ENCODE peak calls at places on chromosome 9, in six cellular contexts. Y is WERI-Rb-1; V is CD4-positive, alpha-beta T cell; A is effector memory CD4-positive, alpha-beta T cell; D is CD4-positive, CD25-positive, alpha-beta regulatory T cell; O is stomach. H is an unnamed sample.

GRCh38 chr9:86046080-86046636 is 53.2 kb downstream of the GOLM1 start:
- DNase-seq in A (no peak), Y (no peak), V (no peak), O (no peak), D (no peak), H (no peak)

GRCh38 chr9:88173378-88173999 is 35.2 kb upstream of the SPATA31C2 start:
- DNase-seq in A (peak; percentile 8), D (peak; percentile 27), V (peak; percentile 41), Y (peak; percentile 76), O (no peak), H (no peak)

GRCh38 chr9:130172161-130172857 is at the start of gene NCS1:
- DNase-seq in V (peak; percentile 35), Y (peak; percentile 90), O (peak; percentile 76), D (no peak), A (no peak), H (peak; percentile 27)

GRCh38 chr9:107929439-107929838 is 439.9 kb upstream of the KLF4 start:
- DNase-seq in V (no peak), O (peak; percentile 79), D (no peak), Y (no peak), A (no peak), H (no peak)

GRCh38 chr9:137715321-137715720 is 96.5 kb downstream of the EHMT1 start:
- DNase-seq in Y (no peak), D (no peak), V (no peak), O (no peak), A (no peak), H (no peak)

GRCh38 chr9:92486371-92486770 is 4.1 kb upstream of the ASPN start:
- DNase-seq in V (no peak), O (no peak), A (no peak), D (no peak), Y (no peak), H (no peak)

GRCh38 chr9:127805620-127806019 is 2.9 kb downstream of the FPGS start:
- DNase-seq in O (no peak), Y (peak; percentile 86), D (no peak), V (no peak), A (no peak), H (no peak)

GRCh38 chr9:131469369-131469768 is 33.3 kb upstream of the POMT1 start:
- DNase-seq in V (no peak), D (no peak), O (no peak), Y (no peak), A (no peak), H (no peak)

GRCh38 chr9:130780865-130781504 is 54.1 kb upstream of the ABL1 start:
- DNase-seq in O (no peak), A (no peak), D (no peak), Y (no peak), V (no peak), H (no peak)

GRCh38 chr9:36163049-36163839 is 5.9 kb upstream of the CCIN start:
- DNase-seq in D (no peak), A (no peak), V (no peak), Y (peak; percentile 15), O (no peak), H (no peak)

GRCh38 chr9:111691686-111692329 is 30.4 kb downstream of the GNG10 start:
- DNase-seq in O (no peak), D (peak; percentile 12), Y (no peak), A (no peak), V (no peak), H (no peak)

GRCh38 chr9:126155756-126156664 is 170.6 kb upstream of the MVB12B start:
- DNase-seq in Y (no peak), O (peak; percentile 17), A (no peak), D (no peak), V (no peak), H (no peak)

GRCh38 chr9:14766299-14766698 is 43.8 kb upstream of the CER1 start:
- DNase-seq in A (no peak), Y (no peak), V (no peak), O (no peak), D (no peak), H (no peak)

GRCh38 chr9:35749515-35750255 is 598 bp downstream of the RGP1 start:
- DNase-seq in Y (peak; percentile 52), V (peak; percentile 38), A (peak; percentile 29), O (peak; percentile 62), D (peak; percentile 51), H (peak; percentile 19)

GRCh38 chr9:114011313-114011712 is 66.8 kb downstream of the AMBP start:
- DNase-seq in D (no peak), Y (peak; percentile 3), V (no peak), A (no peak), O (no peak), H (no peak)

GRCh38 chr9:12363439-12363838 is 329.7 kb upstream of the TYRP1 start:
- DNase-seq in V (no peak), A (no peak), Y (no peak), D (no peak), O (no peak), H (no peak)

GRCh38 chr9:90795879-90796317 is 5.7 kb upstream of the SYK start:
- DNase-seq in A (no peak), O (no peak), V (no peak), Y (no peak), D (no peak), H (no peak)

GRCh38 chr9:105187781-105188180 is 56.7 kb upstream of the SLC44A1 start:
- DNase-seq in O (no peak), D (no peak), Y (no peak), A (no peak), V (no peak), H (no peak)

GRCh38 chr9:129613520-129614175 is 7.3 kb downstream of the C9orf50 start:
- DNase-seq in O (no peak), Y (peak; percentile 72), A (no peak), D (no peak), V (no peak), H (no peak)

GRCh38 chr9:76629205-76629990 is 134.8 kb upstream of the PCA3 start:
- DNase-seq in V (no peak), Y (no peak), O (no peak), D (no peak), A (no peak), H (no peak)

GRCh38 chr9:10238087-10238486 is 374.7 kb downstream of the PTPRD start:
- DNase-seq in D (no peak), V (no peak), A (no peak), O (no peak), Y (no peak), H (no peak)

GRCh38 chr9:134693011-134693410 is 51.4 kb downstream of the COL5A1 start:
- DNase-seq in V (no peak), Y (no peak), A (no peak), D (no peak), O (no peak), H (no peak)

GRCh38 chr9:70602364-70603019 is 188.0 kb upstream of the KLF9 start:
- DNase-seq in A (peak; percentile 5), Y (peak; percentile 56), V (peak; percentile 23), O (peak; percentile 59), D (peak; percentile 51), H (peak; percentile 8)

GRCh38 chr9:133374612-133375115 is 1.2 kb downstream of the SURF4 start:
- DNase-seq in D (peak; percentile 41), Y (no peak), V (no peak), O (no peak), A (peak; percentile 5), H (no peak)

GRCh38 chr9:81635526-81636279 is 53.6 kb downstream of the TLE1 start:
- DNase-seq in Y (no peak), D (no peak), A (no peak), O (no peak), V (no peak), H (no peak)

GRCh38 chr9:37906312-37907239 is 2.6 kb upstream of the SLC25A51 start:
- DNase-seq in D (no peak), Y (no peak), V (no peak), A (no peak), O (no peak), H (no peak)

GRCh38 chr9:99375481-99375880 is 153.4 kb downstream of the SEC61B start:
- DNase-seq in V (no peak), D (no peak), Y (no peak), O (no peak), A (no peak), H (no peak)

GRCh38 chr9:121862973-121863372 is 211.5 kb downstream of the DAB2IP start:
- DNase-seq in V (no peak), A (no peak), Y (no peak), D (no peak), O (no peak), H (no peak)
- H3K9me3 ChIP-seq in V (no peaks in the 10 kb centered on the region), A (no peaks in the 10 kb centered on the region), Y (no peaks in the 10 kb centered on the region), D (no peaks in the 10 kb centered on the region), O (no peaks in the 10 kb centered on the region), H (no peaks in the 10 kb centered on the region)

DNA sequence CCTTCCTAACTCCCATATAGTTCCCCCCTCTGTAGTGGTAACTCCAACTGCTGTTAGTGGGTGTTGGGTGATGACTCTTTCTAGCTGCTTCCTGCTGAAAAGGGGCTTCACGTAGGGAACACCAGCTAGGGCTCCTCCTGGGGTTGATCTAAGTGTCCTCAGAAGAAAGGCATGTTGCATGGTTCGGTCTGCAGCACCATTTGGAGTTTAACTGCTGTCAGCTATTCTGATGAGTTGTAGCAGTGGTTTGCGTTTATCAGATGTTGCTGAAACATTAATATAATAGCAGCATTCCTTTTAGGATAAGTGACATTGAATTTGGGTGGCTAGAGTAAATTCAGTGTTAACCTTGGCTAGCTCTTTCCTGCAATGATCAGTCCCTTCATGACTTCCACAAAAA is 282.0 kb upstream of the TUSC1 start:
- DNase-seq in O (no peak), Y (no peak), V (no peak), A (no peak), D (no peak), H (no peak)
- H3K9me3 ChIP-seq in O (peaks cover 24% of the 10 kb centered on the region), Y (no peaks in the 10 kb centered on the region), V (no peaks in the 10 kb centered on the region), A (no peaks in the 10 kb centered on the region), D (no peaks in the 10 kb centered on the region), H (no peaks in the 10 kb centered on the region)

DNA sequence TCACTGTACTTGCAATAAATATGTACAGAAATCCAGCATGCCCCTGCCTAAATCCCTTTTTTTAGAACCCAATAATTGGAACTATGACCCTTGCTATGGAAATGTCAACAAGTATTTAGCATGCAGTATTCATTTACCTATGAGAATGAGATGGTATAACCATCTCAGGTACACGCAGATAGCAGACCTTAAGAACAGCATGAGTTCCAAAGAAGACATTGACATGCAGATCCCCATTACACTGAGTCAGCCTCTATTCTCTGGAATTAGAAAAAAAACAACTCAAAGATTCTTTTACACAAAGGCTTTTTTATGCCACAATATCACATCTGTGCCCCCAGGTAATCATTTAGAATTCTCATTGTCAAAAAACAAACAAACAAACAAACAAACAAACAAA is 325.6 kb upstream of the TLE4 start:
- DNase-seq in A (no peak), Y (no peak), O (no peak), V (no peak), D (no peak), H (no peak)
- H3K9me3 ChIP-seq in A (no peaks in the 10 kb centered on the region), Y (no peaks in the 10 kb centered on the region), O (no peaks in the 10 kb centered on the region), V (no peaks in the 10 kb centered on the region), D (no peaks in the 10 kb centered on the region), H (no peaks in the 10 kb centered on the region)

DNA sequence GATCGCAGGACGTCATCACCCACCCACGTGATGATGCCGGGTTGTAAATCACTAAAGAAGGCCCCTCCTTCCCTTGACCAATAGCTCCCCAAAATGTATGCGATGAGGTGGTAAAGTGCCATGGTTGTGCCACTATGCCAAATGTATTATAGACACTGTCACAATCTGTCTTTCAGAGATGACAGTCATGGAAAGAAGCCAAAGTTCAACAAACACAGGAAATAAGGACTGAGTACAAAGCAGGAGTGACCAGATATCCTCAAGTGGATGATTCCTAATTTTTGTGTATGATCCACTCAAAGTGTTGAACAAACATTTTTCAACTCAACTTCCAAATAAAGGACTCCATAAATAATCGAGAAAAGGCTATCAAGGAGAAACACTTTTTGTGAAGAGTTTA is 12.5 kb downstream of the GLIS3 start:
- DNase-seq in Y (no peak), A (no peak), V (no peak), D (no peak), O (no peak), H (no peak)
- H3K9me3 ChIP-seq in Y (no peaks in the 10 kb centered on the region), A (no peaks in the 10 kb centered on the region), V (no peaks in the 10 kb centered on the region), D (no peaks in the 10 kb centered on the region), O (no peaks in the 10 kb centered on the region), H (no peaks in the 10 kb centered on the region)